ENCODE peak calls at places on chromosomes 5 and 9, in seven cellular contexts. J is GM23338, W is hepatocyte, R is psoas muscle, D is IMR-90, P is mesothelial cell of epicardium, Z is tibial nerve. K is an unnamed sample.

GRCh38 chr5:73272351-73272750 is 99.4 kb downstream of the TMEM174 start:
- DNase-seq in J (no peak), W (no peak), R (no peak), D (no peak), P (no peak), Z (no peak), K (no peak)

GRCh38 chr5:167280111-167280510 is 1011.3 kb upstream of the WWC1 start:
- DNase-seq in J (no peak), W (no peak), R (no peak), D (no peak), P (no peak), Z (no peak), K (no peak)

GRCh38 chr9:128104171-128104618 is 23.3 kb downstream of the PTGES2 start:
- DNase-seq in J (no peak), W (peak), R (peak), D (no peak), P (no peak), Z (no peak), K (no peak)

GRCh38 chr5:132776077-132776931 is 735 bp downstream of the SEPTIN8 start:
- DNase-seq in J (peak), W (peak), R (peak), D (no peak), P (no peak), Z (no peak), K (no peak)

GRCh38 chr5:103587185-103587748 is 24.7 kb upstream of the NUDT12 start:
- DNase-seq in J (peak), W (peak), R (no peak), D (peak), P (no peak), Z (no peak), K (no peak)

GRCh38 chr5:164818440-164818839 is 1313.0 kb downstream of the MAT2B start:
- DNase-seq in J (no peak), W (no peak), R (no peak), D (no peak), P (no peak), Z (no peak), K (no peak)

GRCh38 chr5:59161206-59162105 is 578.6 kb downstream of the RAB3C start:
- DNase-seq in J (no peak), W (no peak), R (no peak), D (no peak), P (no peak), Z (no peak), K (no peak)

GRCh38 chr5:37668524-37669047 is 171.3 kb downstream of the GDNF start:
- DNase-seq in J (peak), W (peak), R (peak), D (peak), P (no peak), Z (no peak), K (no peak)

GRCh38 chr5:181215997-181216982 is 6.8 kb upstream of the TRIM41 start:
- DNase-seq in J (peak), W (no peak), R (no peak), D (no peak), P (no peak), Z (no peak), K (peak)

GRCh38 chr5:107646418-107646817 is 24.3 kb downstream of the EFNA5 start:
- DNase-seq in J (no peak), W (no peak), R (no peak), D (no peak), P (no peak), Z (no peak), K (no peak)

GRCh38 chr9:19379283-19379682 is 753 bp downstream of the RPS6 start:
- DNase-seq in J (no peak), W (no peak), R (no peak), D (no peak), P (no peak), Z (no peak), K (no peak)

GRCh38 chr5:139578348-139578724 is 17.2 kb downstream of the UBE2D2 start:
- DNase-seq in J (no peak), W (no peak), R (no peak), D (no peak), P (no peak), Z (no peak), K (no peak)

GRCh38 chr5:132484386-132484715 is 6.2 kb downstream of the IRF1 start:
- DNase-seq in J (no peak), W (no peak), R (no peak), D (no peak), P (no peak), Z (no peak), K (peak)

DNA sequence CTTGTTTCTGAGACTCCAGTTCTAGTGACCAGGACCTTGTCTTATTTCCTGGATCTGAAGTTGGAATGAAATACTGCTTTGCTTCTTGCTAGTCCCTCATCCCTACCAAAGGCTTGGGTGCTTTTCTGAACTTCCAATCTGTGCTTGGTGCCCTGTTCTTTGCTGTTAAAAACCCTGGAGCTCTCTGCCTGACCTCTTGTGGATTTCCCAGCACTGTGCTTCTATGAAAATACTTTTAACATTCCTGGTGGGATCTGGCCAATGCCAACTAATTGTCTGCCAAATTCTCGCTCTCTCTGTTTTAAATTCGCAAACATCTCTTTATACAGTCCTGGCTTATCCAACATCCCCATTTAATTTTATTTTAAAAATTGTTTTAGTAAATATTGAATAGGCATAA is 26.7 kb upstream of the CSNK1G3 start:
- DNase-seq in J (peak), W (no peak), R (no peak), D (no peak), P (no peak), Z (no peak), K (no peak)
- TF ChIP-seq CTCF in J (no peak), W (no peak), R (no peak), D (no peak), P (no peak), Z (no peak), K (no peak)

DNA sequence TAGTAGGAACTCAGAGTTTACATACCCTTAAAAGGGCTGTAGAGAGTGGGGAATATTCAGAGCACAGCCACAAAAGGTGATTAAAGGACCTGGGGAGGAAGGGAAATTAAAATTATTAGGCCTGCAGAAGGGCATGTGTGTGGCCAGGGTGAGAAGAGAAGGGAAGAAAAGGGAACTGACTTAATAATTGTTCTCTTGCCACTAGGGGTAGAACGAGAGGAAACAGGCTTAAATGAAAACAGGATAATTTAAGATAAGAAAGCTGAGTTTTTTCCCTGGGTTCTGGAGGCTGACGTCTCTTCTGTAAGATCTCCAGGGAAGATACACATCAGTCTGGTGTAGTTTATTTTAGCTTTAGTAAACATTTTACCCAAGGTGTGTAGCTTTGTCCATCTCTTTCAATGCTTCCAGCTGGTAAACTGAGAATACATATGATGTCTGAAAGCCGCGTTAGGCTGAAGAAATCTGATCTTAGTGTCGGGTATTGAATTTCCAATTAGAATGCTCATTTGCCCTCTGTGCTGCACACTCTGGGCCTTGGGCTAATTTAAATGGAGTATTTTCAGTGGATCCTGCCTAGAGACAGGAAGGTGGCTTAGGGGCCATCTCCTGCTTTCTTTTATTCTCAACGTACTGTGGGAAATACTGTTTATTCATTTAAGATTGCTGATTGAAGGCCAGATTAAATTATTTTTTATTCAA is 416.8 kb downstream of the TMEM38B start:
- DNase-seq in J (peak), W (no peak), R (no peak), D (no peak), P (no peak), Z (no peak), K (no peak)
- TF ChIP-seq CTCF in J (peak), W (no peak), R (no peak), D (no peak), P (no peak), Z (no peak), K (no peak)

GRCh38 chr5:96530901-96531300 is 97.9 kb upstream of the PCSK1 start:
- DNase-seq in J (no peak), W (no peak), R (no peak), D (no peak), P (no peak), Z (no peak), K (no peak)
- TF ChIP-seq CTCF in J (no peak), W (no peak), R (no peak), D (no peak), P (no peak), Z (no peak), K (no peak)

DNA sequence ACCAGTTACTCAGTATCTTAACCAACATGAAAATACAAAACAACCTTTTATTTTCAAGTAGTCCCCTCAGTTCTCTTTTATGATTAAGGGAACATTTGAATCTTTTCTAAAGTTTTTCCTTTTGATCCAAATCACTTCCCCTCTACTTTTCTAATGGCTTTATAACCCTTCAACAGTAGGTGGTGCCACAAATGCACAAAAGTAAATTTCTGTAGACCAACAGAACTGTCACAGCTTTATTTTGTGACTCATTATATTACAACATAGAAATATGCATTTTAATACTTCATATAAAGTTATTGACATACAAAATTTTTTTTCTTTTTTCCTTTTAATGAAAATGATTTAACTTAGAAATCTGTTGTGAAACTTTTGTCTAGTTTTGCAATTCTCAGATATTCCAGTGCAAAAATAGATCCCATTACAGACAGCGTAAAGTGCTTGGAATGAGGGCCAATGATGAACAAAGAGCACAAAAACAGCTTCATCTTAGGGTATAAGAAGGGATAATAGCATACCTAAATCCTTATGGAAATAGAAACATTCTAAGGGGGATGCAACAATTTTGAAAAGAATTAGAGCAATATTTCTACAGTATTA is 17.0 kb downstream of the NIPSNAP3B start:
- DNase-seq in J (peak), W (no peak), R (no peak), D (peak), P (no peak), Z (no peak), K (no peak)
- TF ChIP-seq CTCF in J (peak), W (peak), R (peak), D (peak), P (no peak), Z (no peak), K (no peak)

GRCh38 chr9:116112236-116112635 is 41.4 kb upstream of the PAPPA start:
- DNase-seq in J (peak), W (no peak), R (no peak), D (peak), P (no peak), Z (no peak), K (no peak)
- TF ChIP-seq CTCF in J (peak), W (peak), R (peak), D (peak), P (no peak), Z (no peak), K (no peak)